ENCODE peak calls at places on chromosome 4, in nine cellular contexts. Y, S, E, L, O, K, W, D and R are unnamed samples.

GRCh38 chr4:61200195-61200990 is at the start of gene ADGRL3:
- DNase-seq in E (no peak), W (no peak), K (no peak), S (peak), Y (no peak), L (no peak), D (peak), O (peak), R (no peak)

GRCh38 chr4:55553442-55553841 is 6.7 kb upstream of the CLOCK start:
- DNase-seq in W (no peak), O (no peak), E (peak), K (no peak), S (peak), Y (no peak), L (no peak), D (no peak), R (peak)

GRCh38 chr4:169649545-169650226 is 29.3 kb downstream of the CLCN3 start:
- DNase-seq in L (no peak), O (no peak), S (no peak), K (no peak), D (no peak), W (no peak), Y (no peak), E (no peak), R (no peak)

GRCh38 chr4:22498866-22499265 is 17.0 kb downstream of the ADGRA3 start:
- DNase-seq in Y (no peak), K (no peak), E (no peak), S (no peak), D (no peak), O (no peak), W (no peak), L (no peak), R (no peak)

GRCh38 chr4:106369456-106370060 is 980 bp upstream of the GIMD1 start:
- DNase-seq in W (peak), Y (no peak), O (no peak), D (peak), S (peak), E (peak), K (no peak), L (peak), R (peak)

GRCh38 chr4:173057442-173057841 is 111.2 kb upstream of the GALNT7 start:
- DNase-seq in K (peak), D (no peak), S (peak), L (no peak), W (no peak), E (no peak), Y (no peak), O (no peak), R (no peak)

GRCh38 chr4:159780196-159780922 is 677.5 kb downstream of the RAPGEF2 start:
- DNase-seq in O (no peak), Y (no peak), D (no peak), S (no peak), L (no peak), W (no peak), E (no peak), K (no peak), R (no peak)

GRCh38 chr4:123217676-123218075 is 178.9 kb upstream of the SPRY1 start:
- DNase-seq in Y (no peak), D (no peak), S (no peak), W (no peak), O (no peak), L (no peak), E (no peak), K (peak), R (no peak)

GRCh38 chr4:159446266-159446976 is 343.5 kb downstream of the RAPGEF2 start:
- DNase-seq in S (peak), D (peak), E (peak), Y (no peak), W (no peak), O (no peak), K (peak), L (peak), R (peak)

GRCh38 chr4:20383969-20384368 is 132.3 kb downstream of the SLIT2 start:
- DNase-seq in L (no peak), D (no peak), O (no peak), E (no peak), K (no peak), S (no peak), Y (no peak), W (no peak), R (no peak)

GRCh38 chr4:141391293-141391692 is 170.6 kb downstream of the ZNF330 start:
- DNase-seq in L (no peak), O (no peak), Y (no peak), S (no peak), E (no peak), W (no peak), D (no peak), K (peak), R (no peak)